ENCODE peak calls at places on chromosomes 5 and 9, in eight cellular contexts. One of them, this sample, is unnamed.

GRCh38 chr9:14645648-14646047 is 47.6 kb downstream of the ZDHHC21 start:
- DNase-seq in heart left ventricle: no peak
- DNase-seq in SK-N-SH: no peak
- DNase-seq in heart right ventricle: no peak
- DNase-seq in lower leg skin: no peak
- DNase-seq in Peyer's patch: no peak
- DNase-seq in endothelial cell of umbilical vein: no peak
- DNase-seq in cardiac fibroblast: no peak
- DNase-seq in this sample: no peak

GRCh38 chr9:87622098-87622497 is 103.8 kb upstream of the CTSL start:
- DNase-seq in lower leg skin: no peak
- DNase-seq in heart right ventricle: no peak
- DNase-seq in heart left ventricle: no peak
- DNase-seq in cardiac fibroblast: no peak
- DNase-seq in Peyer's patch: no peak
- DNase-seq in SK-N-SH: no peak
- DNase-seq in endothelial cell of umbilical vein: no peak
- DNase-seq in this sample: no peak

GRCh38 chr5:72415926-72416325 is 91.3 kb downstream of the ZNF366 start:
- DNase-seq in Peyer's patch: no peak
- DNase-seq in lower leg skin: no peak
- DNase-seq in endothelial cell of umbilical vein: no peak
- DNase-seq in heart right ventricle: no peak
- DNase-seq in heart left ventricle: no peak
- DNase-seq in cardiac fibroblast: no peak
- DNase-seq in SK-N-SH: no peak
- DNase-seq in this sample: no peak

GRCh38 chr5:151597749-151598148 is 6.6 kb upstream of the FAT2 start:
- DNase-seq in cardiac fibroblast: no peak
- DNase-seq in Peyer's patch: no peak
- DNase-seq in endothelial cell of umbilical vein: no peak
- DNase-seq in SK-N-SH: no peak
- DNase-seq in heart right ventricle: no peak
- DNase-seq in lower leg skin: no peak
- DNase-seq in heart left ventricle: no peak
- DNase-seq in this sample: no peak

GRCh38 chr5:77329664-77330430 is 119.4 kb downstream of the PDE8B start:
- DNase-seq in lower leg skin: no peak
- DNase-seq in heart right ventricle: no peak
- DNase-seq in heart left ventricle: no peak
- DNase-seq in SK-N-SH: no peak
- DNase-seq in cardiac fibroblast: no peak
- DNase-seq in endothelial cell of umbilical vein: no peak
- DNase-seq in Peyer's patch: no peak
- DNase-seq in this sample: no peak

GRCh38 chr9:94649100-94649855 is 10.0 kb upstream of the FBP1 start:
- DNase-seq in endothelial cell of umbilical vein: no peak
- DNase-seq in heart right ventricle: no peak
- DNase-seq in cardiac fibroblast: peak
- DNase-seq in SK-N-SH: no peak
- DNase-seq in Peyer's patch: peak
- DNase-seq in lower leg skin: no peak
- DNase-seq in heart left ventricle: no peak
- DNase-seq in this sample: peak

GRCh38 chr5:8954801-8955200 is 591.1 kb downstream of the SEMA5A start:
- DNase-seq in lower leg skin: no peak
- DNase-seq in heart right ventricle: no peak
- DNase-seq in Peyer's patch: no peak
- DNase-seq in endothelial cell of umbilical vein: no peak
- DNase-seq in SK-N-SH: peak
- DNase-seq in cardiac fibroblast: no peak
- DNase-seq in heart left ventricle: no peak
- DNase-seq in this sample: no peak

GRCh38 chr5:8520922-8521321 is 652.0 kb downstream of the MTRR start:
- DNase-seq in heart right ventricle: no peak
- DNase-seq in SK-N-SH: no peak
- DNase-seq in lower leg skin: no peak
- DNase-seq in endothelial cell of umbilical vein: no peak
- DNase-seq in heart left ventricle: no peak
- DNase-seq in cardiac fibroblast: no peak
- DNase-seq in Peyer's patch: no peak
- DNase-seq in this sample: no peak

GRCh38 chr5:158947831-158948230 is 151.9 kb downstream of the EBF1 start:
- DNase-seq in heart left ventricle: no peak
- DNase-seq in cardiac fibroblast: no peak
- DNase-seq in endothelial cell of umbilical vein: no peak
- DNase-seq in lower leg skin: no peak
- DNase-seq in heart right ventricle: no peak
- DNase-seq in SK-N-SH: no peak
- DNase-seq in Peyer's patch: no peak
- DNase-seq in this sample: no peak

GRCh38 chr5:103511554-103511885 is 51.1 kb downstream of the NUDT12 start:
- DNase-seq in cardiac fibroblast: no peak
- DNase-seq in endothelial cell of umbilical vein: no peak
- DNase-seq in SK-N-SH: no peak
- DNase-seq in heart left ventricle: no peak
- DNase-seq in lower leg skin: no peak
- DNase-seq in Peyer's patch: no peak
- DNase-seq in heart right ventricle: no peak
- DNase-seq in this sample: no peak

GRCh38 chr5:159106569-159107282 is 7.0 kb upstream of the EBF1 start:
- DNase-seq in lower leg skin: peak
- DNase-seq in cardiac fibroblast: peak
- DNase-seq in heart right ventricle: peak
- DNase-seq in SK-N-SH: peak
- DNase-seq in heart left ventricle: peak
- DNase-seq in endothelial cell of umbilical vein: peak
- DNase-seq in Peyer's patch: peak
- DNase-seq in this sample: peak

GRCh38 chr5:65769539-65769938 is 47.5 kb downstream of the NLN start:
- DNase-seq in Peyer's patch: no peak
- DNase-seq in lower leg skin: no peak
- DNase-seq in heart left ventricle: no peak
- DNase-seq in SK-N-SH: no peak
- DNase-seq in heart right ventricle: no peak
- DNase-seq in endothelial cell of umbilical vein: peak
- DNase-seq in cardiac fibroblast: peak
- DNase-seq in this sample: peak

GRCh38 chr9:99134893-99135341 is 30.0 kb downstream of the TGFBR1 start:
- DNase-seq in lower leg skin: no peak
- DNase-seq in SK-N-SH: no peak
- DNase-seq in heart left ventricle: no peak
- DNase-seq in endothelial cell of umbilical vein: no peak
- DNase-seq in Peyer's patch: no peak
- DNase-seq in heart right ventricle: no peak
- DNase-seq in cardiac fibroblast: peak
- DNase-seq in this sample: peak

GRCh38 chr9:124037790-124038189 is 26.2 kb downstream of the LHX2 start:
- DNase-seq in lower leg skin: no peak
- DNase-seq in heart left ventricle: no peak
- DNase-seq in SK-N-SH: peak
- DNase-seq in cardiac fibroblast: no peak
- DNase-seq in heart right ventricle: no peak
- DNase-seq in Peyer's patch: no peak
- DNase-seq in endothelial cell of umbilical vein: no peak
- DNase-seq in this sample: no peak

GRCh38 chr9:138071292-138071691 is 193.7 kb downstream of the CACNA1B start:
- DNase-seq in heart right ventricle: no peak
- DNase-seq in cardiac fibroblast: no peak
- DNase-seq in SK-N-SH: peak
- DNase-seq in lower leg skin: peak
- DNase-seq in endothelial cell of umbilical vein: no peak
- DNase-seq in Peyer's patch: peak
- DNase-seq in heart left ventricle: no peak
- DNase-seq in this sample: no peak

GRCh38 chr9:128836509-128837145 is 7.0 kb upstream of the SPOUT1 start:
- DNase-seq in Peyer's patch: no peak
- DNase-seq in endothelial cell of umbilical vein: no peak
- DNase-seq in cardiac fibroblast: no peak
- DNase-seq in SK-N-SH: no peak
- DNase-seq in lower leg skin: no peak
- DNase-seq in heart left ventricle: no peak
- DNase-seq in heart right ventricle: no peak
- DNase-seq in this sample: no peak
- TF ChIP-seq CTCF in Peyer's patch: no peak
- TF ChIP-seq CTCF in endothelial cell of umbilical vein: no peak
- TF ChIP-seq CTCF in cardiac fibroblast: no peak
- TF ChIP-seq CTCF in SK-N-SH: no peak
- TF ChIP-seq CTCF in lower leg skin: no peak
- TF ChIP-seq CTCF in heart left ventricle: no peak
- TF ChIP-seq CTCF in heart right ventricle: no peak
- TF ChIP-seq CTCF in this sample: no peak

GRCh38 chr9:37033753-37034319 is at the start of gene PAX5:
- DNase-seq in endothelial cell of umbilical vein: peak
- DNase-seq in heart left ventricle: no peak
- DNase-seq in lower leg skin: peak
- DNase-seq in heart right ventricle: no peak
- DNase-seq in cardiac fibroblast: no peak
- DNase-seq in Peyer's patch: peak
- DNase-seq in SK-N-SH: no peak
- DNase-seq in this sample: no peak

GRCh38 chr9:37031902-37032301 is 2.2 kb downstream of the PAX5 start:
- DNase-seq in cardiac fibroblast: no peak
- DNase-seq in heart left ventricle: no peak
- DNase-seq in endothelial cell of umbilical vein: no peak
- DNase-seq in heart right ventricle: no peak
- DNase-seq in Peyer's patch: no peak
- DNase-seq in lower leg skin: peak
- DNase-seq in SK-N-SH: no peak
- DNase-seq in this sample: no peak

GRCh38 chr9:37032713-37033112 is 1.4 kb downstream of the PAX5 start:
- DNase-seq in heart right ventricle: no peak
- DNase-seq in Peyer's patch: peak
- DNase-seq in cardiac fibroblast: no peak
- DNase-seq in heart left ventricle: no peak
- DNase-seq in lower leg skin: peak
- DNase-seq in endothelial cell of umbilical vein: no peak
- DNase-seq in SK-N-SH: no peak
- DNase-seq in this sample: no peak

GRCh38 chr9:37034320-37034937 is 361 bp upstream of the PAX5 start:
- DNase-seq in lower leg skin: peak
- DNase-seq in SK-N-SH: peak
- DNase-seq in Peyer's patch: peak
- DNase-seq in heart right ventricle: no peak
- DNase-seq in heart left ventricle: no peak
- DNase-seq in cardiac fibroblast: no peak
- DNase-seq in endothelial cell of umbilical vein: no peak
- DNase-seq in this sample: no peak

DNA sequence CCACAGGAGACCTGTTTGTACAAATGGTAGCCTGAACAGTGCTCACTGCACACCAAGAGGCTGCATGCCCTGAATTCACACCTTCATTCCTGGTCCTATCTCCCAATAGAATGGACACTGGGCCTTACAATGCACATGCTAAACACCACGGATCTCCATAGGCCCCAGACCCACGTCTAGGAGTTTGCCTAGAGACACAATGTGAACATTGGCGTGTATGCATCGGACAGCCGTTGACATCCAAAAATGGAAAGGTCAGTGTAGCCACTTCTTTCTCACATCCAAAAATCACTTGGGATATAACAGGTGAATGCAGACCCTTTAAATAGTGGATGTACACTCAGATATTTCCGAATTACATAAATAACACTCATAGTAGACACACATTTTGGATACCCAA is 927 bp downstream of the PAX5 start:
- DNase-seq in cardiac fibroblast: no peak
- DNase-seq in SK-N-SH: no peak
- DNase-seq in heart right ventricle: no peak
- DNase-seq in Peyer's patch: no peak
- DNase-seq in endothelial cell of umbilical vein: no peak
- DNase-seq in heart left ventricle: no peak
- DNase-seq in lower leg skin: no peak
- DNase-seq in this sample: no peak
- H3K4me3 ChIP-seq in cardiac fibroblast: no peak
- H3K4me3 ChIP-seq in SK-N-SH: no peak
- H3K4me3 ChIP-seq in heart right ventricle: no peak
- H3K4me3 ChIP-seq in Peyer's patch: no peak
- H3K4me3 ChIP-seq in endothelial cell of umbilical vein: no peak
- H3K4me3 ChIP-seq in heart left ventricle: no peak
- H3K4me3 ChIP-seq in lower leg skin: no peak
- H3K4me3 ChIP-seq in this sample: no peak

GRCh38 chr9:7591501-7591900 is 208.1 kb downstream of the DMAC1 start:
- DNase-seq in lower leg skin: no peak
- DNase-seq in heart left ventricle: no peak
- DNase-seq in cardiac fibroblast: no peak
- DNase-seq in heart right ventricle: no peak
- DNase-seq in endothelial cell of umbilical vein: no peak
- DNase-seq in Peyer's patch: no peak
- DNase-seq in SK-N-SH: no peak
- DNase-seq in this sample: no peak
- TF ChIP-seq CTCF in lower leg skin: no peak
- TF ChIP-seq CTCF in heart left ventricle: no peak
- TF ChIP-seq CTCF in cardiac fibroblast: no peak
- TF ChIP-seq CTCF in heart right ventricle: no peak
- TF ChIP-seq CTCF in endothelial cell of umbilical vein: no peak
- TF ChIP-seq CTCF in Peyer's patch: no peak
- TF ChIP-seq CTCF in SK-N-SH: no peak
- TF ChIP-seq CTCF in this sample: no peak

GRCh38 chr9:21144620-21145019 is 3.0 kb upstream of the IFNW1 start:
- DNase-seq in heart right ventricle: no peak
- DNase-seq in Peyer's patch: no peak
- DNase-seq in cardiac fibroblast: no peak
- DNase-seq in lower leg skin: no peak
- DNase-seq in endothelial cell of umbilical vein: no peak
- DNase-seq in heart left ventricle: no peak
- DNase-seq in SK-N-SH: no peak
- DNase-seq in this sample: no peak
- H3K4me3 ChIP-seq in heart right ventricle: no peak
- H3K4me3 ChIP-seq in Peyer's patch: no peak
- H3K4me3 ChIP-seq in cardiac fibroblast: no peak
- H3K4me3 ChIP-seq in lower leg skin: no peak
- H3K4me3 ChIP-seq in endothelial cell of umbilical vein: no peak
- H3K4me3 ChIP-seq in heart left ventricle: no peak
- H3K4me3 ChIP-seq in SK-N-SH: no peak
- H3K4me3 ChIP-seq in this sample: no peak

GRCh38 chr9:127396808-127397721 is at the start of gene SLC2A8:
- DNase-seq in heart left ventricle: peak
- DNase-seq in endothelial cell of umbilical vein: peak
- DNase-seq in lower leg skin: peak
- DNase-seq in heart right ventricle: peak
- DNase-seq in Peyer's patch: peak
- DNase-seq in SK-N-SH: peak
- DNase-seq in cardiac fibroblast: peak
- DNase-seq in this sample: peak
- TF ChIP-seq CTCF in heart left ventricle: no peak
- TF ChIP-seq CTCF in endothelial cell of umbilical vein: no peak
- TF ChIP-seq CTCF in lower leg skin: no peak
- TF ChIP-seq CTCF in heart right ventricle: peak
- TF ChIP-seq CTCF in Peyer's patch: peak
- TF ChIP-seq CTCF in SK-N-SH: peak
- TF ChIP-seq CTCF in cardiac fibroblast: no peak
- TF ChIP-seq CTCF in this sample: no peak

GRCh38 chr9:92740015-92740408 is 24.6 kb downstream of the BICD2 start:
- DNase-seq in lower leg skin: no peak
- DNase-seq in SK-N-SH: no peak
- DNase-seq in endothelial cell of umbilical vein: peak
- DNase-seq in cardiac fibroblast: peak
- DNase-seq in Peyer's patch: no peak
- DNase-seq in heart left ventricle: no peak
- DNase-seq in heart right ventricle: no peak
- DNase-seq in this sample: no peak
- H3K4me3 ChIP-seq in lower leg skin: no peak
- H3K4me3 ChIP-seq in SK-N-SH: no peak
- H3K4me3 ChIP-seq in endothelial cell of umbilical vein: no peak
- H3K4me3 ChIP-seq in cardiac fibroblast: no peak
- H3K4me3 ChIP-seq in Peyer's patch: no peak
- H3K4me3 ChIP-seq in heart left ventricle: no peak
- H3K4me3 ChIP-seq in heart right ventricle: peak
- H3K4me3 ChIP-seq in this sample: no peak